ENCODE peak calls at places on chromosomes 5 and 9, in five cellular contexts. B is IMR-90, Y is heart left ventricle, L is OCI-LY7, R is progenitor cell of endocrine pancreas. I is an unnamed sample.

GRCh38 chr5:66814146-66814991 is 218.2 kb downstream of the MAST4 start:
- DNase-seq in Y (no peak), L (peak), B (peak), R (no peak), I (no peak)

GRCh38 chr9:128123451-128124080 is 4.0 kb downstream of the PTGES2 start:
- DNase-seq in Y (peak), R (no peak), L (no peak), B (no peak), I (no peak)

GRCh38 chr9:136220017-136220729 is 15.2 kb upstream of the LHX3 start:
- DNase-seq in R (no peak), L (peak), B (peak), Y (no peak), I (no peak)

GRCh38 chr5:83510199-83510730 is 38.7 kb downstream of the VCAN start:
- DNase-seq in B (no peak), R (no peak), L (no peak), Y (no peak), I (no peak)

GRCh38 chr5:88656196-88656935 is 226.6 kb downstream of the MEF2C start:
- DNase-seq in L (no peak), R (no peak), B (no peak), Y (no peak), I (no peak)

GRCh38 chr5:9284781-9285307 is 261.0 kb downstream of the SEMA5A start:
- DNase-seq in L (no peak), B (peak), Y (peak), R (no peak), I (no peak)

GRCh38 chr9:83294816-83295215 is 231.9 kb upstream of the RASEF start:
- DNase-seq in R (no peak), B (no peak), L (no peak), Y (no peak), I (no peak)

GRCh38 chr5:9381464-9381863 is 164.4 kb downstream of the SEMA5A start:
- DNase-seq in Y (no peak), B (no peak), L (no peak), R (no peak), I (no peak)

GRCh38 chr5:8908055-8908683 is 637.7 kb downstream of the SEMA5A start:
- DNase-seq in B (peak), L (peak), Y (no peak), R (peak), I (no peak)

GRCh38 chr5:116237917-116238502 is 153.2 kb downstream of the COMMD10 start:
- DNase-seq in Y (no peak), L (no peak), R (no peak), B (no peak), I (no peak)
- TF ChIP-seq CTCF in Y (no peak), L (peak), R (peak), B (peak), I (peak)

GRCh38 chr9:126501383-126502331 is 112.1 kb upstream of the LMX1B start:
- DNase-seq in L (no peak), R (no peak), Y (no peak), B (no peak), I (no peak)
- TF ChIP-seq CTCF in L (no peak), R (no peak), Y (no peak), B (no peak), I (no peak)

DNA sequence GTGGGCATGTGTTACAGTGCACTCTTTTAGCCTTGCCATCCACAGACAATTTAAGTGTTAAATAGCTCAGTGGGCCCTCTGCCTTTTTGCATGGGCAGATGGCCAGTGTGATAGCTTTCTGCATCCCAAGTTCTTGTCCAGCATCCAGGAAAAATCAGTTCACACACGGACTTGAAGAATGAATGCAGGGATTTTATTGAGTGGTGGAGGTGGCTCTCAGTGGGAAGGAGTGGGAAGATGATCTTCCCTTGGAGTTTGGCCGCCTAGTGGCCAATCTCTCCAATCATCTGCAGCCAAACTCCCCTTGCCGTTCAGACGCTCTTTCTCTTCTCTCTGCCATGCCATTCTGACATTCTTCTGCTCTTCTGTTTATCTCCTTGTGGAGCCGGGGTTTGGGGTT is 322.4 kb upstream of the GRAMD2B start:
- DNase-seq in B (no peak), Y (no peak), R (no peak), L (no peak), I (no peak)
- TF ChIP-seq CTCF in B (peak), Y (peak), R (peak), L (peak), I (no peak)

DNA sequence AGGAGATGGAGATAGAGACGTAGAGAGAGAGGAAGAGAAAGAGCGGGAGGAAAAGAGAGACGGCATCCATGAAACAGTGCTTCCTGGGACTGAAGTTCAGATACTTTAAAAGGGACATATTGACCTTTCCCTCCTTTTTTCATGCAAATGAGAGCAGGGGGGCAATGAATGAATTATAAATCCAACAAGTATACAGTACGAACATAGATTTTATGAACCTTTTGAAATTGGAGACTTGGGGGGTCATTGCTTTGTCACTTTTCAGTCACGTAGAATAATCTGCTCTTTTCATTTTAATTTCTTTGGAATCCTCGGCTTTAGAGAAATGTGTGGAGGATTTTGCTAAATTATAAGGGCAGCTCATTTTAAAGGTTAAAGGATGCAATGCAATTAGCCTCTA is 364.2 kb downstream of the MAT2B start:
- DNase-seq in L (no peak), R (no peak), B (no peak), Y (no peak), I (no peak)
- TF ChIP-seq CTCF in L (no peak), R (no peak), B (no peak), Y (no peak), I (no peak)